ENCODE peak calls at places on chromosomes 2 and 18, in nine cellular contexts. R is cardiac muscle cell, U is dorsolateral prefrontal cortex, O is GM12878, C is adrenal gland, Y is thyroid gland, L is GM13976, D is HFFc6, F is transverse colon. P is an unnamed sample.

GRCh38 chr18:8949206-8949605 is 153.3 kb upstream of the NDUFV2 start:
- DNase-seq in L (no peak), D (peak; percentile 64), O (no peak), Y (no peak), U (peak; percentile 70), R (no peak), C (no peak), F (no peak), P (no peak)

GRCh38 chr2:207819839-207820784 is 50.4 kb upstream of the FZD5 start:
- DNase-seq in U (peak; percentile 35), C (no peak), F (peak; percentile 89), D (no peak), Y (no peak), L (no peak), R (no peak), O (no peak), P (no peak)

GRCh38 chr2:156457523-156458228 is 21.5 kb downstream of the GPD2 start:
- DNase-seq in F (no peak), Y (no peak), D (no peak), L (no peak), U (peak; percentile 22), O (no peak), R (peak; percentile 28), C (no peak), P (no peak)

GRCh38 chr2:224940618-224941017 is 101.7 kb downstream of the DOCK10 start:
- DNase-seq in D (no peak), O (no peak), L (no peak), R (no peak), Y (no peak), F (no peak), U (no peak), C (no peak), P (peak; percentile 61)

GRCh38 chr18:62928316-62928715 is 213.0 kb downstream of the PHLPP1 start:
- DNase-seq in R (no peak), U (no peak), F (no peak), L (no peak), C (no peak), Y (no peak), O (no peak), D (peak; percentile 24), P (no peak)

GRCh38 chr2:225920621-225921020 is 521.1 kb downstream of the NYAP2 start:
- DNase-seq in F (no peak), L (no peak), D (no peak), C (no peak), R (no peak), Y (no peak), U (no peak), O (no peak), P (no peak)

GRCh38 chr2:215105607-215106354 is 32.6 kb downstream of the ABCA12 start:
- DNase-seq in Y (no peak), C (no peak), D (peak; percentile 32), O (no peak), U (no peak), R (no peak), L (no peak), F (no peak), P (no peak)

GRCh38 chr18:60966876-60967275 is 366.4 kb upstream of the CDH20 start:
- DNase-seq in O (no peak), F (no peak), L (no peak), D (no peak), R (no peak), C (no peak), Y (no peak), U (no peak), P (no peak)

GRCh38 chr18:2444201-2444875 is 127.0 kb downstream of the METTL4 start:
- DNase-seq in D (no peak), R (no peak), Y (no peak), U (no peak), L (no peak), O (no peak), F (no peak), C (no peak), P (no peak)

GRCh38 chr2:28405537-28405936 is 12.9 kb downstream of the FOSL2 start:
- DNase-seq in C (no peak), D (no peak), F (no peak), L (no peak), R (no peak), U (no peak), O (no peak), Y (no peak), P (no peak)

GRCh38 chr2:96175951-96176350 is 30.7 kb upstream of the DUSP2 start:
- DNase-seq in D (peak; percentile 64), C (peak; percentile 67), Y (no peak), L (peak; percentile 23), F (no peak), O (no peak), R (no peak), U (no peak), P (no peak)

GRCh38 chr2:237885931-237886701 is 26.7 kb downstream of the RAMP1 start:
- DNase-seq in O (no peak), C (peak; percentile 37), Y (no peak), L (no peak), F (peak; percentile 72), D (no peak), R (no peak), U (peak; percentile 58), P (no peak)

GRCh38 chr2:25042321-25043240 is 705 bp downstream of the EFR3B start:
- DNase-seq in L (peak; percentile 48), D (peak; percentile 11), U (peak; percentile 64), R (peak; percentile 73), O (no peak), C (peak; percentile 41), F (peak; percentile 30), Y (peak; percentile 50), P (peak; percentile 33)

GRCh38 chr18:13264091-13264777 is 45.7 kb downstream of the LDLRAD4 start:
- DNase-seq in Y (no peak), F (no peak), U (no peak), R (no peak), L (no peak), C (no peak), O (no peak), D (no peak), P (no peak)

GRCh38 chr2:217218269-217219140 is 358.6 kb upstream of the TNP1 start:
- DNase-seq in C (peak; percentile 30), U (no peak), Y (no peak), O (no peak), R (no peak), L (peak; percentile 28), D (peak; percentile 51), F (no peak), P (no peak)

GRCh38 chr18:13289501-13290205 is 71.1 kb downstream of the LDLRAD4 start:
- DNase-seq in O (no peak), U (no peak), D (no peak), Y (no peak), R (no peak), C (no peak), F (no peak), L (no peak), P (no peak)

GRCh38 chr2:173741715-173742114 is 223.5 kb downstream of the SP3 start:
- DNase-seq in U (no peak), C (no peak), L (no peak), R (peak; percentile 56), Y (peak; percentile 88), D (no peak), O (no peak), F (no peak), P (no peak)

GRCh38 chr18:48955528-48956261 is 4.9 kb upstream of the SMAD7 start:
- DNase-seq in F (no peak), L (no peak), C (peak; percentile 42), O (no peak), Y (peak; percentile 77), D (peak; percentile 98), U (no peak), R (no peak), P (no peak)

DNA sequence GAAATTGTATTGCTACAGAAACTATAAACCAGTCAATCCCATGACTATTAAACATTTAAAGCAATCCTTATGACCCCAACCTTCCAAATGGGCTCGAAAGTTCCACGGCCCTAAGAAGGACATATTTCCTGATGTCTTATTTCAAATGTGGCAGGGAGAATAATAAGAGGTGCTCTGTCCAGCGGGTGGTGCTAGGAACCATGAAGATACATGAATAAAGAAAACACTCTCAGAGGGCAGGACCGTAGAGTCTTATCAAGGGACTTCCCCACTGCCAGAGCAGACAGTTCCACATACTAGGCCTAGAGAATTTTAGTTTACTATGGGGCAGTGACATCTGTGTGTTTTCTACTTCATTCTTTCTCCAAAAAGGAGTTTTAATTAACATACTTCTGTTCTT is 187.1 kb upstream of the PIK3C3 start:
- DNase-seq in D (peak; percentile 60), L (peak; percentile 32), O (no peak), F (no peak), U (no peak), R (peak; percentile 60), C (peak; percentile 42), Y (no peak), P (peak; percentile 4)
- TF ChIP-seq CTCF in D (peak; percentile 64), L (no peak), O (no peak), F (no peak), U (no peak), R (peak; percentile 26), C (no peak), Y (no peak), P (no peak)

GRCh38 chr2:164479460-164479859 is 141.8 kb downstream of the GRB14 start:
- DNase-seq in O (no peak), Y (peak; percentile 37), U (no peak), L (no peak), F (no peak), C (peak; percentile 26), R (peak; percentile 62), D (no peak), P (peak; percentile 2)
- TF ChIP-seq CTCF in O (no peak), Y (peak; percentile 40), U (peak; percentile 63), L (no peak), F (peak; percentile 9), C (peak; percentile 3), R (peak; percentile 33), D (peak; percentile 63), P (no peak)

GRCh38 chr18:71849407-71849806 is 694.7 kb downstream of the CBLN2 start:
- DNase-seq in D (no peak), R (no peak), F (no peak), L (no peak), O (no peak), U (no peak), C (no peak), Y (no peak), P (peak; percentile 4)
- TF ChIP-seq CTCF in D (no peak), R (no peak), F (no peak), L (no peak), O (no peak), U (no peak), C (no peak), Y (no peak), P (no peak)

DNA sequence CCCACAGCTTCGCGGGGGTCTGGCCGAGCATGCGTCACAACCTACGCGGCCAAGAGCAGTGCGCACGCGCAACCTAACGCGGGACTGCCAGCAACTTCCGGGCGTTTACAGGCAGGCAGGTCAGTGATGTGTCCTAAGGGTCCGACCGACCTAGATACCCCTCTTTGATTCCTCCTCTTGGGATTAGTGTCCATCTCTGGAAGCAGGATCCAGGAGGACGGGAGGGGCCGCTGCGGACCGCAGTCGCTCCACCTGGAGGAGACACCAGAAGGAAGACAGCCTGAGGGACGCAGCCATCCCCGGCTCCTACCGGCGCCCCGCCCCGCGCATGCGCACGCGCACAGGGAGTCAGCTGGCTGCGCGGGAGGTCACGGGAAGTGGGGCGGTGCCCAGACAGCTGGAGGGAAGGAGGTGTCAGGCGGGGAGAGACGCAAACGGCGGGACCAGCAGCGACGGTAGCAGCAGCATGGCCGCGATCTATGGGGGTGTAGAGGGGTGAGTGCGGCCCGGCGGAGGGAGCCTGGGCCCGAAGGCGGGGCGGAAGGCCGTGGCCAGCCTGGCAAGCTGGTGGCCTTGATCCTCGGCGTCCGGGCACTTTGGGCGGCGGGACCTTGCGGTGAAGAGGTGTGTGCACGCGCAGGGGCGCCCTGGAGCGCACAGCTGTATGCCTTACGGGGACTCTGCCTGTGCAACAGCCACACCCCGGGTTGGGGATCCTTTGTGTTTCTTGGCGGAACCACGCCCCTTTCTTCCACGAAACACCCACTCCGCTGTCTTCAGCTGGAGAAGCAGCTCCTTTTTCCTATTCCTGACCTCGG is at the start of gene NAGK:
- DNase-seq in F (peak; percentile 97), D (peak; percentile 92), C (peak; percentile 95), U (peak; percentile 95), L (peak; percentile 96), R (peak; percentile 96), O (peak; percentile 91), Y (peak; percentile 95), P (peak; percentile 96)
- TF ChIP-seq CTCF in F (no peak), D (no peak), C (no peak), U (no peak), L (no peak), R (no peak), O (no peak), Y (no peak), P (no peak)